ENCODE peak calls at places on chromosomes 12 and 14, in six cellular contexts. Z, E, Y, H, K and J are unnamed samples.
A peak's percentile ranks its signal among the peaks of the same experiment; 100 is the strongest.

GRCh38 chr12:54232790-54233189 is 44.0 kb upstream of the SMUG1 start:
- DNase-seq in Y (no peak), H (no peak), E (no peak), Z (no peak), K (no peak), J (peak; percentile 75)

GRCh38 chr12:122096014-122096413 is 17.5 kb downstream of the MLXIP start:
- DNase-seq in E (no peak), Y (no peak), K (no peak), H (no peak), Z (no peak), J (no peak)

GRCh38 chr14:64092940-64093339 is 201.2 kb downstream of the ESR2 start:
- DNase-seq in K (no peak), E (no peak), H (no peak), Y (no peak), Z (no peak), J (no peak)

GRCh38 chr14:104103061-104104005 is 17.8 kb downstream of the ASPG start:
- DNase-seq in Z (no peak), Y (no peak), H (no peak), K (no peak), E (no peak), J (no peak)

GRCh38 chr12:879641-880040 is 69.9 kb downstream of the RAD52 start:
- DNase-seq in E (no peak), Y (no peak), K (no peak), H (no peak), Z (no peak), J (peak; percentile 84)

GRCh38 chr14:50272498-50272897 is 39.5 kb downstream of the L2HGDH start:
- DNase-seq in Y (no peak), Z (no peak), E (no peak), K (no peak), H (no peak), J (no peak)

GRCh38 chr12:50839032-50839431 is 3.7 kb upstream of the TMPRSS12 start:
- DNase-seq in Z (no peak), H (no peak), Y (no peak), E (no peak), K (no peak), J (no peak)

GRCh38 chr14:72128629-72129028 is 196.4 kb downstream of the RGS6 start:
- DNase-seq in K (no peak), E (no peak), H (no peak), Y (no peak), Z (no peak), J (no peak)

GRCh38 chr12:112164326-112164660 is 38.9 kb downstream of the TRAFD1 start:
- DNase-seq in H (no peak), Y (no peak), E (no peak), K (no peak), Z (no peak), J (no peak)

GRCh38 chr12:9741726-9742125 is 8.8 kb upstream of the CLECL1 start:
- DNase-seq in Z (peak; percentile 49), E (no peak), K (no peak), H (no peak), Y (peak; percentile 43), J (no peak)

GRCh38 chr14:22850944-22851790 is 14.8 kb downstream of the MMP14 start:
- DNase-seq in Z (peak; percentile 95), H (peak; percentile 94), Y (peak; percentile 92), K (peak; percentile 92), E (no peak), J (peak; percentile 97)

GRCh38 chr14:34237098-34237497 is 224.9 kb downstream of the SPTSSA start:
- DNase-seq in E (no peak), Z (no peak), K (no peak), H (no peak), Y (no peak), J (no peak)

GRCh38 chr12:120887253-120888043 is 16.7 kb downstream of the SPPL3 start:
- DNase-seq in E (no peak), K (no peak), Y (no peak), Z (no peak), H (no peak), J (no peak)

DNA sequence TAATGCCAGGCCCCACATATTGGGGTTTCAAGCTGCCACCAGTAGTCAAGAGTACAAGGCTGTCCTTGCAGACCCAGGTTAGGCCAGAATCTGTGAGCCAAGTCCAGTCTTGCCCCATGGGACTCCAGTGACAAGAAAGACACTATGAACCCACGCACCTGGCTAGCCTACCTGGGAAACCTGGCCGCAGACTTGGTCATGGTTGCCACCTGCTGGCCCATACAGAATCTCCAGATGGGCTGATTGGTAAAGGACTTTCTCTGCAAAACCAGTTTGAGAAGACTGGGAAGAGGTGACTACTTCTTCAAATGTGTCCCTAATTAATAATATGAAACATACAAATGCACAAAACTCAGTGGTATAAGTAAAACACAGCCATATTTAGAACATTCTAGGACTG is 398.4 kb upstream of the FLRT2 start:
- DNase-seq in K (no peak), Z (no peak), E (no peak), H (no peak), Y (peak; percentile 57), J (no peak)
- TF ChIP-seq CTCF in K (no peak), Z (no peak), E (no peak), H (no peak), Y (no peak), J (no peak)

GRCh38 chr14:102318781-102319276 is 717 bp upstream of the ZNF839 start:
- DNase-seq in K (no peak), Z (no peak), H (peak; percentile 37), E (no peak), Y (no peak), J (no peak)
- H3K4me3 ChIP-seq in K (peak overlapping the region; percentile 77), Z (peak overlapping the region; percentile 78), H (peak overlapping the region; percentile 72), E (peak overlapping the region; percentile 96), Y (peak overlapping the region; percentile 72), J (peak overlapping the region; percentile 66)

DNA sequence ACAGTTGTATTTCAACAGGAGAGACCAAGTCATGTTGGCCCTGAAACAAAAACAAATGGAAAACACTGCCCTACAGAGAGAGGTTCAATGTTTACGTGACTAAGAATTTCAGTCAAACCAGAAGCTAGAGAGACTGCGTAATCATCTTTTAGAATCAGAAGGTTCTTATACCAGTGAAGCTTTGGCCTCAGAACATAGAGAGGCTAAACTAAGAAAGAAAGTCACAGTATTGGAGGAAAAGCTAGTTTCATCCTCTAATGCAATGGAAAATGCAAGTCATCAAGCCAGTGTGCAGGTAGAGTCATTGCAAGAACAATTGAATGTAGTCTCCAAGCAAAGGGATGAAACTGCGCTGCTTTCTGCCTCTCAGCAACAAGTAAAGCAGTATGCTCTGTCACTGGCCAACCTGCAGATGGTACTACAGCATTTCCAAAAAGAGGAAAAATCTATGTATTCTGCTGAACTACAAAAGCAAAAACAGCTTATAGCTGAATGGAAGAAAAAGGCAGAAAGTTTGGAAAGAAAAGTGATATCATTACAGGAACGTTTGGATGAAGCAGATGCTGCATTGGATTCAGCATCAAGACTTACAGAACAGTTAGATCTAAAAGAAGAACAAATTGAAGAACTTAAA is 32.5 kb upstream of the NUAK1 start:
- DNase-seq in E (no peak), Y (no peak), H (no peak), K (no peak), Z (no peak), J (no peak)
- TF ChIP-seq CTCF in E (no peak), Y (no peak), H (peak; percentile 56), K (no peak), Z (no peak), J (no peak)

DNA sequence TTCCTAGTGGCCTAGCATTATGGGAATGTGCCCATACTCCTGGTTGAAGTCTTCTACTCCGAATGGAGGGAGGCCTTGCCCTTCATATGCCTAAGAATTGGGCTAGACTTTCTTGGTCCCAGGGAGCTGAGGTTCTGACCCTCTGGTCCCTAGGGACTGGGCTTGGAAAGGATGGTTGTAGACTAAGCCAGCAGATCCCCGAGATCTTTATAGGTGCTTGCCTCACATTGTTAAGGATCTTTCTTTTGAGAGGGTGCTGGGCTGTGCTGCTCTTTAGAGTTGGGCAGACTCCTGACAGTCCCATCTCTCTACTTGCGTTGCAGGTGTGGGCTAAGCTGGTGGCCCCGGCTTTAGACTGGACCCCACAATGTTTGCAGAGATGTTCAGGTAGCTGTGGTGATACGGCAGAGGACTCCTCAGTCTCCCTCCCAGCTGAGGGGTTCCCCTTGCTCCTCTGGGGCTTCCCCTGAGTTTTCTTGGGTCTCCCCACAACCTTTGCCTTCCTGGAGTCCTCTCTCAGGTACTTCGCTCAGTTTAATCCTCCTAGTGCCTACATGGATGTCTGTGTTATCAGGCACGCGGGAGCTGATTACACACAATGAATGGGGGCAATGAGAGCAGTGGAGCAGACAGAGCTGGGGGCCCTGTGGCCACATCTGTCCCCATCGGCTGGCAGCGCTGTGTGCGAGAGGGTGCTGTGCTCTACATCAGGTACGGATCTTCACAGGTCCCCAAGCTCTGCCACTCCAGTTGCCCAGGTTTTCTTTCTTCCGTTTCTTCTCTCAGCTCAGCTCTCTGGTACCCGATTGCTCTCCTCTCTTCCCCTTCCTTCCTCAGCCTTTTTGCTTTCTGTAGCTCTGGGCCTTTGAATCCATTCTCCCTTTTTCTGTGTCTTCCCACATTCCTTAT is 1.3 kb downstream of the MBD6 start:
- DNase-seq in E (no peak), Z (no peak), Y (no peak), H (no peak), K (no peak), J (no peak)
- H3K4me3 ChIP-seq in E (peak overlapping the region; percentile 60), Z (peak overlapping the region; percentile 96), Y (peak overlapping the region; percentile 58), H (peak overlapping the region; percentile 88), K (peak overlapping the region; percentile 50), J (peak overlapping the region; percentile 86)

GRCh38 chr12:96399919-96400630 is at the start of gene CDK17:
- DNase-seq in Y (peak; percentile 85), E (peak; percentile 50), H (peak; percentile 87), Z (peak; percentile 95), K (peak; percentile 83), J (peak; percentile 94)

GRCh38 chr12:96400631-96401060 is 407 bp upstream of the CDK17 start:
- DNase-seq in E (no peak), K (peak; percentile 77), Y (no peak), Z (no peak), H (no peak), J (peak; percentile 56)

GRCh38 chr12:96398422-96399080 is 1.7 kb downstream of the CDK17 start:
- DNase-seq in Y (no peak), H (no peak), Z (no peak), E (no peak), K (peak; percentile 63), J (peak; percentile 32)

GRCh38 chr12:96397756-96398421 is 2.4 kb downstream of the CDK17 start:
- DNase-seq in K (peak; percentile 42), Y (no peak), Z (no peak), H (no peak), E (no peak), J (peak; percentile 34)

DNA sequence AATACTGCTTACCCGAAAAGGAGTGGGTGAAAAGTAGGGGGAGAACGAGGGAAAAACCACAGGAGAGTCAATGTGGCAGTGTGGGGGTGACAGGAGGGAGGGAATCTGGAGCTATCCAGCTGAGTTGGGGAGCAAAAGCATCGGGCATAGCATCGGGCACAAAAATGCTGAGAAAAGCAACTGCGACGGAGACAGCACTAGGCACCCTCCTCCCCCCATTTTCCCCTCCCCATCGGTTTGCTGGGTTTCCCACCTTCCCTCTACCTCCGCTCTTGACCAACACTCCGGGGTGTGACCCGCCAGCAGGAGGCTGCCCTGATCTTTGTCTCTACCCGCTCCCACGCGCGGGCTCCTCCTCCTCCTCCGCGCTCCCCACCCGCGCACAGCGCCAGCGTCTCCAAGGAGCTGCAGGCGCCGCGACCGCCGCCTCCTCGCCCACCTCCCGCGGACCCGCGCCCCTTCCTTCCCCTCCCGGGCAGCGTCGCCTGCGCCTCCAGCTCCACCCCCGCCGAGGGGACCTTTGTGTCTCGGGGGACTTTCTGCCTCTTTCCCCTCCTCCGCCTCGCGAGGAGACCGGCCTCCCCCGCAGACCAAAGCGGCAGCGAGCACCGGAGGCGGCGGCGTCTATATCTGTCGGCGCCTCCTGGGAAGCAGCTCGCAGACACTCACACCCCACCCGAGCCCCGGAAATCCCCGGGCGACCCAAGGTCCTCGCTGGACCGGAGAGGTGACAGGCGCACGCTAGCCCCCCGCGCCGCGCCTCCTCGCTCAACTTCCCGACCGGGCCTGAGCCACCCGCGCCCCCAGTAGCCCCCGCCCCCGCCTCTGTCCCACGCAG is 939 bp downstream of the CDK17 start:
- DNase-seq in K (peak; percentile 77), H (peak; percentile 80), Z (peak; percentile 94), E (no peak), Y (peak; percentile 70), J (peak; percentile 83)
- TF ChIP-seq CTCF in K (no peak), H (peak; percentile 46), Z (no peak), E (no peak), Y (no peak), J (peak; percentile 18)

GRCh38 chr12:118190266-118190665 is 54.3 kb downstream of the PEBP1 start:
- DNase-seq in Z (no peak), K (peak; percentile 26), H (no peak), E (no peak), Y (no peak), J (peak; percentile 43)
- H3K4me3 ChIP-seq in Z (no peak overlapping the region), K (no peak overlapping the region), H (peak overlapping the region; percentile 28), E (no peak overlapping the region), Y (peak overlapping the region; percentile 18), J (peak overlapping the region; percentile 52)